ENCODE peak calls at places on chromosome 1, in ten cellular contexts. I is left ventricle myocardium inferior, L is brain microvascular endothelial cell, A is foreskin fibroblast, R is cardiac fibroblast, V is fibroblast of mammary gland, S is CD14-positive monocyte, K is mucosa of descending colon, J is endothelial cell, H is nephron progenitor cell. T is an unnamed sample.

GRCh38 chr1:109723351-109723750 is 11.3 kb downstream of the GSTM5 start:
- DNase-seq in I (no peak), L (no peak), A (no peak), R (peak; percentile 10), V (no peak), S (no peak), K (no peak), J (no peak), H (no peak), T (no peak)

GRCh38 chr1:167635941-167636340 is 5.9 kb downstream of the RCSD1 start:
- DNase-seq in I (no peak), L (no peak), A (no peak), R (no peak), V (no peak), S (no peak), K (no peak), J (no peak), H (no peak), T (no peak)

GRCh38 chr1:228430243-228430642 is 13.6 kb upstream of the TRIM17 start:
- DNase-seq in I (no peak), L (no peak), A (no peak), R (no peak), V (no peak), S (no peak), K (no peak), J (no peak), H (no peak), T (no peak)

GRCh38 chr1:5551274-5551966 is 440.8 kb downstream of the NPHP4 start:
- DNase-seq in I (no peak), L (no peak), A (no peak), R (peak; percentile 12), V (peak; percentile 27), S (no peak), K (no peak), J (no peak), H (no peak), T (no peak)

GRCh38 chr1:46769028-46769740 is 29.7 kb upstream of the CYP4B1 start:
- DNase-seq in I (no peak), L (no peak), A (no peak), R (no peak), V (no peak), S (no peak), K (no peak), J (no peak), H (no peak), T (no peak)

GRCh38 chr1:202854787-202855186 is 34.2 kb downstream of the RABIF start:
- DNase-seq in I (no peak), L (no peak), A (no peak), R (no peak), V (no peak), S (no peak), K (no peak), J (no peak), H (no peak), T (no peak)

GRCh38 chr1:113674591-113674990 is 84.7 kb downstream of the PHTF1 start:
- DNase-seq in I (no peak), L (no peak), A (no peak), R (peak; percentile 46), V (peak; percentile 6), S (no peak), K (no peak), J (no peak), H (no peak), T (no peak)

GRCh38 chr1:205228052-205228451 is 306 bp downstream of the TMCC2 start:
- DNase-seq in I (no peak), L (no peak), A (no peak), R (no peak), V (no peak), S (no peak), K (no peak), J (no peak), H (no peak), T (no peak)

GRCh38 chr1:208158640-208159541 is 85.3 kb downstream of the PLXNA2 start:
- DNase-seq in I (no peak), L (no peak), A (no peak), R (no peak), V (no peak), S (no peak), K (no peak), J (peak; percentile 9), H (no peak), T (no peak)

GRCh38 chr1:166164995-166165660 is 1.7 kb downstream of the FAM78B start:
- DNase-seq in I (peak; percentile 55), L (peak; percentile 22), A (peak; percentile 58), R (peak; percentile 70), V (peak; percentile 48), S (no peak), K (peak; percentile 54), J (peak; percentile 80), H (peak; percentile 79), T (no peak)

GRCh38 chr1:34924759-34925555 is 4.5 kb downstream of the DLGAP3 start:
- DNase-seq in I (peak; percentile 56), L (peak; percentile 55), A (peak; percentile 38), R (peak; percentile 70), V (peak; percentile 52), S (no peak), K (no peak), J (peak; percentile 89), H (peak; percentile 96), T (peak; percentile 3)

GRCh38 chr1:16924919-16925477 is 3.3 kb downstream of the CROCC start:
- DNase-seq in I (no peak), L (no peak), A (no peak), R (no peak), V (no peak), S (no peak), K (peak; percentile 49), J (no peak), H (no peak), T (no peak)

GRCh38 chr1:45669859-45670655 is 16.3 kb downstream of the GPBP1L1 start:
- DNase-seq in I (no peak), L (no peak), A (no peak), R (peak; percentile 58), V (peak; percentile 63), S (no peak), K (no peak), J (no peak), H (no peak), T (no peak)

DNA sequence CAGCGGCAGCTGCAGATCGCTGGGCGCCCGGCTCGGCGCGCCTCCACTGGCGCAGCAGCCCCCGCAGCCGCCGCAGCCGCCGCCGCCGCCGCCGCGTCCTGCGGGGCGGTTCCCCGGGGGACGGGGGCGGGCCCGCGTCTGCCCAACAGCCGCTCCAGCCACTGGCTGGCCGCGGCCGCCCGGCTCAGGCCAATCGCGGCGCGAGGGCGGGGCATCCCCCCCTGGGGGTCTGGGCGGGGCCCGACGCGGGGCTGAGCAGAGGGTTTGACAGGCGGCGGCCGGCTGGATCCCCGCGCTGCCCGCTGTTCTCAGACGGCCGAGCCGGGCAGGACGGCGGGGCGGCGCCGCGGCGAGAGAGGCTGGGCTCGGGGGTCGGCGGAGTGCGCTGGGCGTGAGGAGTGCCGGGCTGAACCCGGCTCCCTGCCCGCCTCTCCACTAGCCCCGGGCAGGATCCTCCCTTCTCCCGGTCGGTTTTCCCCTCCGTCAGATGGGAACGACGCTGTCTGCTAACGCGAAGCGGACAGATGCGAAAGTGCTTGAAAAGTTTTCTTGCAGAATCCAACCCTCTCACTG is at the start of gene GLIS1:
- DNase-seq in I (peak; percentile 83), L (peak; percentile 76), A (peak; percentile 93), R (peak; percentile 83), V (peak; percentile 79), S (no peak), K (peak; percentile 75), J (peak; percentile 91), H (peak; percentile 97), T (peak; percentile 44)
- TF ChIP-seq CTCF in I (no peak), L (no peak), A (no peak), R (no peak), V (no peak), S (no peak), K (no peak), J (no peak), H (no peak), T (no peak)

GRCh38 chr1:39159224-39160036 is 45.1 kb upstream of the MACF1 start:
- DNase-seq in I (no peak), L (no peak), A (no peak), R (peak; percentile 84), V (no peak), S (no peak), K (peak; percentile 54), J (no peak), H (no peak), T (no peak)

GRCh38 chr1:39157304-39157703 is 47.2 kb upstream of the MACF1 start:
- DNase-seq in I (no peak), L (no peak), A (no peak), R (no peak), V (no peak), S (no peak), K (no peak), J (no peak), H (no peak), T (no peak)

GRCh38 chr1:39158330-39159086 is 46.0 kb upstream of the MACF1 start:
- DNase-seq in I (no peak), L (no peak), A (no peak), R (peak; percentile 63), V (no peak), S (no peak), K (peak; percentile 75), J (no peak), H (peak; percentile 26), T (no peak)

GRCh38 chr1:39163469-39163868 is 41.0 kb upstream of the MACF1 start:
- DNase-seq in I (no peak), L (no peak), A (no peak), R (no peak), V (no peak), S (no peak), K (no peak), J (no peak), H (no peak), T (no peak)

GRCh38 chr1:39160703-39161102 is 43.8 kb upstream of the MACF1 start:
- DNase-seq in I (no peak), L (no peak), A (no peak), R (peak; percentile 44), V (no peak), S (no peak), K (no peak), J (no peak), H (no peak), T (no peak)
- TF ChIP-seq CTCF in I (peak; percentile 24), L (no peak), A (no peak), R (peak; percentile 35), V (no peak), S (no peak), K (no peak), J (no peak), H (no peak), T (peak; percentile 15)

DNA sequence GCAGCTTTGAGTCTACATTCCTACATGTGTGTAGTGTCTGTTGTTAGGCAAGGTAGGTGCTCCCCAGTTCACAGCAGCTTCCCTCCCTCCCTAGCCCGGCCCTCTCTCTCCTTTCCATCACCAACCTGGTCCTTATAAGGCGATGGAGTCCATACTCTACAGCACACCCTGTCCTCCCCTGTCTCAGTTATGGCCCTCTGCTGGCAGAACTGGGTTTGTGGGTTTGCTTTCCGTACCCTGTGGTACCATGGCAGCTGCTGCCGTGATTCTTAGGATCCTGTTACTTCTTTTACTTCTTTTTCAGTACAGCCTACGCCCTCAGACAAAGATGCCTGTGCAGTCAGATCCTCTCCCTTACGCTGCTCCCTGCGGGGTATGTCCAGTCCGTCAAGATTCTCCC is 31.7 kb downstream of the AK5 start:
- DNase-seq in I (no peak), L (no peak), A (no peak), R (peak; percentile 55), V (peak; percentile 20), S (no peak), K (no peak), J (peak; percentile 38), H (peak; percentile 6), T (no peak)
- TF ChIP-seq CTCF in I (peak; percentile 32), L (peak; percentile 73), A (peak; percentile 29), R (peak; percentile 51), V (peak; percentile 39), S (peak; percentile 38), K (no peak), J (peak; percentile 20), H (no peak), T (peak; percentile 12)

GRCh38 chr1:213931804-213932203 is 56.0 kb upstream of the PROX1 start:
- DNase-seq in I (no peak), L (no peak), A (no peak), R (no peak), V (no peak), S (no peak), K (no peak), J (peak; percentile 13), H (no peak), T (no peak)
- TF ChIP-seq CTCF in I (peak; percentile 14), L (no peak), A (no peak), R (no peak), V (no peak), S (no peak), K (no peak), J (no peak), H (no peak), T (no peak)